ENCODE peak calls at places on chromosomes 3 and 15, in eight cellular contexts. One of them, this sample, is unnamed.

GRCh38 chr3:61981005-61981404 is 392.3 kb downstream of the FEZF2 start:
- DNase-seq in SK-N-SH: no peak
- DNase-seq in sigmoid colon: no peak
- DNase-seq in A549: no peak
- DNase-seq in stomach: no peak
- DNase-seq in esophagus muscularis mucosa: no peak
- DNase-seq in upper lobe of left lung: no peak
- DNase-seq in K562: no peak
- DNase-seq in this sample: no peak

GRCh38 chr3:142962520-142963265 is 781 bp downstream of the PAQR9 start:
- DNase-seq in SK-N-SH: no peak
- DNase-seq in sigmoid colon: no peak
- DNase-seq in A549: peak; percentile 16
- DNase-seq in stomach: no peak
- DNase-seq in esophagus muscularis mucosa: no peak
- DNase-seq in upper lobe of left lung: peak; percentile 77
- DNase-seq in K562: no peak
- DNase-seq in this sample: no peak

GRCh38 chr3:170760174-170760526 is 109.8 kb downstream of the RPL22L1 start:
- DNase-seq in SK-N-SH: no peak
- DNase-seq in sigmoid colon: no peak
- DNase-seq in A549: no peak
- DNase-seq in stomach: peak; percentile 48
- DNase-seq in esophagus muscularis mucosa: no peak
- DNase-seq in upper lobe of left lung: no peak
- DNase-seq in K562: no peak
- DNase-seq in this sample: no peak

GRCh38 chr15:29480278-29480677 is 210.7 kb upstream of the NSMCE3 start:
- DNase-seq in SK-N-SH: no peak
- DNase-seq in sigmoid colon: no peak
- DNase-seq in A549: no peak
- DNase-seq in stomach: no peak
- DNase-seq in esophagus muscularis mucosa: peak; percentile 21
- DNase-seq in upper lobe of left lung: no peak
- DNase-seq in K562: no peak
- DNase-seq in this sample: no peak

GRCh38 chr15:73364070-73364469 is 4.7 kb downstream of the HCN4 start:
- DNase-seq in SK-N-SH: no peak
- DNase-seq in sigmoid colon: no peak
- DNase-seq in A549: no peak
- DNase-seq in stomach: no peak
- DNase-seq in esophagus muscularis mucosa: no peak
- DNase-seq in upper lobe of left lung: no peak
- DNase-seq in K562: no peak
- DNase-seq in this sample: no peak

GRCh38 chr3:69828817-69829216 is 89.6 kb downstream of the MITF start:
- DNase-seq in SK-N-SH: no peak
- DNase-seq in sigmoid colon: no peak
- DNase-seq in A549: no peak
- DNase-seq in stomach: no peak
- DNase-seq in esophagus muscularis mucosa: no peak
- DNase-seq in upper lobe of left lung: no peak
- DNase-seq in K562: no peak
- DNase-seq in this sample: no peak

GRCh38 chr3:147422934-147423599 is 13.9 kb downstream of the ZIC1 start:
- DNase-seq in SK-N-SH: peak; percentile 21
- DNase-seq in sigmoid colon: no peak
- DNase-seq in A549: no peak
- DNase-seq in stomach: no peak
- DNase-seq in esophagus muscularis mucosa: no peak
- DNase-seq in upper lobe of left lung: peak; percentile 32
- DNase-seq in K562: no peak
- DNase-seq in this sample: no peak

GRCh38 chr3:190101320-190102117 is 19.2 kb downstream of the P3H2 start:
- DNase-seq in SK-N-SH: no peak
- DNase-seq in sigmoid colon: no peak
- DNase-seq in A549: no peak
- DNase-seq in stomach: no peak
- DNase-seq in esophagus muscularis mucosa: no peak
- DNase-seq in upper lobe of left lung: no peak
- DNase-seq in K562: no peak
- DNase-seq in this sample: no peak

GRCh38 chr3:185717121-185717520 is 107.7 kb downstream of the IGF2BP2 start:
- DNase-seq in SK-N-SH: no peak
- DNase-seq in sigmoid colon: no peak
- DNase-seq in A549: no peak
- DNase-seq in stomach: no peak
- DNase-seq in esophagus muscularis mucosa: no peak
- DNase-seq in upper lobe of left lung: no peak
- DNase-seq in K562: no peak
- DNase-seq in this sample: no peak

GRCh38 chr15:67578020-67578600 is 35.6 kb downstream of the MAP2K5 start:
- DNase-seq in SK-N-SH: no peak
- DNase-seq in sigmoid colon: no peak
- DNase-seq in A549: no peak
- DNase-seq in stomach: no peak
- DNase-seq in esophagus muscularis mucosa: no peak
- DNase-seq in upper lobe of left lung: no peak
- DNase-seq in K562: no peak
- DNase-seq in this sample: no peak

GRCh38 chr3:138668107-138668506 is 59.5 kb downstream of the FAIM start:
- DNase-seq in SK-N-SH: no peak
- DNase-seq in sigmoid colon: no peak
- DNase-seq in A549: no peak
- DNase-seq in stomach: no peak
- DNase-seq in esophagus muscularis mucosa: no peak
- DNase-seq in upper lobe of left lung: no peak
- DNase-seq in K562: no peak
- DNase-seq in this sample: no peak

GRCh38 chr3:184003187-184003967 is 14.3 kb downstream of the ABCC5 start:
- DNase-seq in SK-N-SH: no peak
- DNase-seq in sigmoid colon: no peak
- DNase-seq in A549: no peak
- DNase-seq in stomach: no peak
- DNase-seq in esophagus muscularis mucosa: no peak
- DNase-seq in upper lobe of left lung: no peak
- DNase-seq in K562: no peak
- DNase-seq in this sample: no peak

GRCh38 chr3:45560270-45561020 is 34.1 kb upstream of the LIMD1 start:
- DNase-seq in SK-N-SH: no peak
- DNase-seq in sigmoid colon: peak; percentile 95
- DNase-seq in A549: no peak
- DNase-seq in stomach: peak; percentile 28
- DNase-seq in esophagus muscularis mucosa: peak; percentile 93
- DNase-seq in upper lobe of left lung: no peak
- DNase-seq in K562: no peak
- DNase-seq in this sample: peak; percentile 84

GRCh38 chr3:114550155-114550554 is 256.3 kb downstream of the TIGIT start:
- DNase-seq in SK-N-SH: no peak
- DNase-seq in sigmoid colon: no peak
- DNase-seq in A549: peak; percentile 20
- DNase-seq in stomach: no peak
- DNase-seq in esophagus muscularis mucosa: no peak
- DNase-seq in upper lobe of left lung: no peak
- DNase-seq in K562: no peak
- DNase-seq in this sample: no peak

GRCh38 chr3:108297636-108298035 is 1.3 kb downstream of the HHLA2 start:
- DNase-seq in SK-N-SH: no peak
- DNase-seq in sigmoid colon: no peak
- DNase-seq in A549: no peak
- DNase-seq in stomach: peak; percentile 79
- DNase-seq in esophagus muscularis mucosa: no peak
- DNase-seq in upper lobe of left lung: no peak
- DNase-seq in K562: no peak
- DNase-seq in this sample: no peak
- TF ChIP-seq EP300 in SK-N-SH: no peak
- TF ChIP-seq EP300 in sigmoid colon: no peak
- TF ChIP-seq EP300 in A549: no peak
- TF ChIP-seq EP300 in stomach: no peak
- TF ChIP-seq EP300 in esophagus muscularis mucosa: no peak
- TF ChIP-seq EP300 in upper lobe of left lung: no peak
- TF ChIP-seq EP300 in K562: no peak
- TF ChIP-seq EP300 in this sample: no peak

DNA sequence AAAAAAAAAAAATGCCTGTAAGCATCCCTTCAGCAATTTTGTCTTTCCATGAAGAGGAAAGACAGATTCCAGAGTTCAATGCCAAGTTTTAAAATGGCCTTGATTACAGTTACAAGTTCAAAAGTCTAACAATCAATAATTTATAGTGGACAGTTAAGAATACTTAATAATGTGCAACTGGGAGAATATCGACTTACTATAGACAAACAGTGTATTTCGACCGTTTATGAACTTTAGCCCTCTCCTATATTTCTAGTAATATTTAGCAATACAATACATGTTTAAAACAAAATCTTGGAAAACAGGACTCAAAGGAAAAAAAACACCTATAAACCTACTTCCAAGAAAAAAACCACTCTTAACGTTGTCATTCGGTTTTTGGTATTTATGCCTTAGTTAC is 1.5 kb downstream of the PBRM1 start:
- DNase-seq in SK-N-SH: no peak
- DNase-seq in sigmoid colon: no peak
- DNase-seq in A549: no peak
- DNase-seq in stomach: no peak
- DNase-seq in esophagus muscularis mucosa: no peak
- DNase-seq in upper lobe of left lung: no peak
- DNase-seq in K562: no peak
- DNase-seq in this sample: no peak
- H3K4me3 ChIP-seq in SK-N-SH: peak overlapping the region; percentile 88
- H3K4me3 ChIP-seq in sigmoid colon: peak overlapping the region; percentile 82
- H3K4me3 ChIP-seq in A549: peak overlapping the region; percentile 83
- H3K4me3 ChIP-seq in stomach: no peak overlapping the region
- H3K4me3 ChIP-seq in esophagus muscularis mucosa: no peak overlapping the region
- H3K4me3 ChIP-seq in upper lobe of left lung: no peak overlapping the region
- H3K4me3 ChIP-seq in K562: peak overlapping the region; percentile 52
- H3K4me3 ChIP-seq in this sample: no peak overlapping the region

GRCh38 chr3:100988080-100988479 is 5.1 kb downstream of the ABI3BP start:
- DNase-seq in SK-N-SH: no peak
- DNase-seq in sigmoid colon: no peak
- DNase-seq in A549: no peak
- DNase-seq in stomach: no peak
- DNase-seq in esophagus muscularis mucosa: no peak
- DNase-seq in upper lobe of left lung: no peak
- DNase-seq in K562: no peak
- DNase-seq in this sample: no peak

GRCh38 chr3:100994809-100995208 is 1.6 kb upstream of the ABI3BP start:
- DNase-seq in SK-N-SH: no peak
- DNase-seq in sigmoid colon: no peak
- DNase-seq in A549: no peak
- DNase-seq in stomach: no peak
- DNase-seq in esophagus muscularis mucosa: no peak
- DNase-seq in upper lobe of left lung: no peak
- DNase-seq in K562: no peak
- DNase-seq in this sample: no peak

GRCh38 chr3:100992086-100993033 is 861 bp downstream of the ABI3BP start:
- DNase-seq in SK-N-SH: no peak
- DNase-seq in sigmoid colon: no peak
- DNase-seq in A549: peak; percentile 16
- DNase-seq in stomach: no peak
- DNase-seq in esophagus muscularis mucosa: no peak
- DNase-seq in upper lobe of left lung: no peak
- DNase-seq in K562: no peak
- DNase-seq in this sample: no peak

GRCh38 chr3:100994187-100994586 is 966 bp upstream of the ABI3BP start:
- DNase-seq in SK-N-SH: no peak
- DNase-seq in sigmoid colon: no peak
- DNase-seq in A549: no peak
- DNase-seq in stomach: no peak
- DNase-seq in esophagus muscularis mucosa: no peak
- DNase-seq in upper lobe of left lung: no peak
- DNase-seq in K562: no peak
- DNase-seq in this sample: no peak

GRCh38 chr3:100993309-100993708 is at the start of gene ABI3BP:
- DNase-seq in SK-N-SH: peak; percentile 56
- DNase-seq in sigmoid colon: peak; percentile 93
- DNase-seq in A549: peak; percentile 61
- DNase-seq in stomach: peak; percentile 49
- DNase-seq in esophagus muscularis mucosa: no peak
- DNase-seq in upper lobe of left lung: peak; percentile 26
- DNase-seq in K562: no peak
- DNase-seq in this sample: peak; percentile 82
- TF ChIP-seq EP300 in SK-N-SH: no peak
- TF ChIP-seq EP300 in sigmoid colon: no peak
- TF ChIP-seq EP300 in A549: no peak
- TF ChIP-seq EP300 in stomach: no peak
- TF ChIP-seq EP300 in esophagus muscularis mucosa: no peak
- TF ChIP-seq EP300 in upper lobe of left lung: no peak
- TF ChIP-seq EP300 in K562: no peak
- TF ChIP-seq EP300 in this sample: no peak

GRCh38 chr15:37100109-37100873 is at the start of gene MEIS2:
- DNase-seq in SK-N-SH: peak; percentile 97
- DNase-seq in sigmoid colon: peak; percentile 98
- DNase-seq in A549: peak; percentile 93
- DNase-seq in stomach: peak; percentile 87
- DNase-seq in esophagus muscularis mucosa: peak; percentile 98
- DNase-seq in upper lobe of left lung: peak; percentile 96
- DNase-seq in K562: peak; percentile 94
- DNase-seq in this sample: peak; percentile 96

GRCh38 chr15:37104413-37105392 is 4.4 kb upstream of the MEIS2 start:
- DNase-seq in SK-N-SH: peak; percentile 56
- DNase-seq in sigmoid colon: no peak
- DNase-seq in A549: no peak
- DNase-seq in stomach: no peak
- DNase-seq in esophagus muscularis mucosa: no peak
- DNase-seq in upper lobe of left lung: no peak
- DNase-seq in K562: peak; percentile 20
- DNase-seq in this sample: no peak

GRCh38 chr15:37101634-37102314 is 1.4 kb upstream of the MEIS2 start:
- DNase-seq in SK-N-SH: peak; percentile 78
- DNase-seq in sigmoid colon: peak; percentile 93
- DNase-seq in A549: peak; percentile 82
- DNase-seq in stomach: peak; percentile 74
- DNase-seq in esophagus muscularis mucosa: no peak
- DNase-seq in upper lobe of left lung: peak; percentile 92
- DNase-seq in K562: peak; percentile 82
- DNase-seq in this sample: peak; percentile 85

GRCh38 chr15:37103475-37104071 is 3.2 kb upstream of the MEIS2 start:
- DNase-seq in SK-N-SH: no peak
- DNase-seq in sigmoid colon: no peak
- DNase-seq in A549: no peak
- DNase-seq in stomach: no peak
- DNase-seq in esophagus muscularis mucosa: no peak
- DNase-seq in upper lobe of left lung: no peak
- DNase-seq in K562: no peak
- DNase-seq in this sample: no peak

DNA sequence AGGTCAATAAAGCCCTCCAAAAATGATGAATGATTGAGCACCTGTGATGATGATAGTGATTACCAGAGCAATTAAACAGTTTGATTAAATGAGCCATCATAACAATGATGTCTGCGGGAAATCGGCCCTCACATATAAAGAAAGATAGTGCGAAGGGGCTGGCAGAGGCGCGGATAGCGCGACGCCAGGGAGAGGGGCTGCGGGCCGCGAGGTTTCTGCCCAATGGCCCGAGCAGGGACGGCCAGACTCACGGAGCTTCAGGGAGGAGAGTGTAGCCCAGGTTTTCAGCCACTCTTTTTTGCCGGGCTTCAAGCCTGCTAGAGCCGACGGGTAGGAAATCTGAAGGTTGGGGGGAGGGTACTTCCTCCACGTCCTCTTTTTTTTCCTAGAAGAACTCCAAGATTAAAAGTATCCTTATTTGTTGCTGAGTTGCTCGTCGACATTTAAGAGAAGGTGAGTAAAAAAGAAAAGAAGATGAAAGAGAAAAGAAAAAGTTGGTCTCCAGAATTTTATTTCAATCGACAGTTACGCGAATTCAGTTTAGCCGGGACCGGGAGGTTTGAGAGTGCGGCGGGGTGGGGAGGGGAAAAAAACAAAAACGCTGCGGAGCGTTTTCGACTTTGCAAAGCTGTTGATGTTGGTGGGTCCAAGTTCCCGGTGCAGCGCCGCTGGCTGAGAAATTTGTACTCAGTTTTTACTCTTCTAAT is 2.1 kb upstream of the MEIS2 start:
- DNase-seq in SK-N-SH: no peak
- DNase-seq in sigmoid colon: peak; percentile 71
- DNase-seq in A549: peak; percentile 24
- DNase-seq in stomach: no peak
- DNase-seq in esophagus muscularis mucosa: no peak
- DNase-seq in upper lobe of left lung: peak; percentile 52
- DNase-seq in K562: no peak
- DNase-seq in this sample: no peak
- H3K4me3 ChIP-seq in SK-N-SH: peak overlapping the region; percentile 74
- H3K4me3 ChIP-seq in sigmoid colon: peak overlapping the region; percentile 83
- H3K4me3 ChIP-seq in A549: peak overlapping the region; percentile 81
- H3K4me3 ChIP-seq in stomach: peak overlapping the region; percentile 79
- H3K4me3 ChIP-seq in esophagus muscularis mucosa: peak overlapping the region; percentile 79
- H3K4me3 ChIP-seq in upper lobe of left lung: peak overlapping the region; percentile 29
- H3K4me3 ChIP-seq in K562: peak overlapping the region; percentile 87
- H3K4me3 ChIP-seq in this sample: peak overlapping the region; percentile 76